ENCODE peak calls at places on chromosomes 2 and 18, in five cellular contexts. H is GM12878, O is HL-60, M is heart right ventricle, Y is uterus. J is an unnamed sample.

GRCh38 chr2:104790901-104791495 is 62.9 kb upstream of the POU3F3 start:
- DNase-seq in Y (no peak), H (no peak), O (no peak), M (no peak), J (no peak)

GRCh38 chr18:50816767-50817166 is 3.0 kb downstream of the MRO start:
- DNase-seq in H (no peak), M (no peak), Y (no peak), O (no peak), J (no peak)

GRCh38 chr2:213763358-213763757 is 479.1 kb downstream of the SPAG16 start:
- DNase-seq in O (no peak), M (no peak), H (no peak), Y (no peak), J (no peak)

GRCh38 chr2:221444106-221444505 is 128.0 kb downstream of the EPHA4 start:
- DNase-seq in O (no peak), M (peak; percentile 48), H (no peak), Y (no peak), J (no peak)

GRCh38 chr2:43051316-43051715 is 175.1 kb downstream of the ZFP36L2 start:
- DNase-seq in Y (no peak), H (no peak), O (no peak), M (no peak), J (peak; percentile 34)

GRCh38 chr2:226615891-226616290 is 183.7 kb downstream of the IRS1 start:
- DNase-seq in Y (no peak), M (no peak), H (no peak), O (no peak), J (no peak)

GRCh38 chr2:171081649-171082111 is 79.0 kb downstream of the TLK1 start:
- DNase-seq in H (no peak), M (no peak), Y (no peak), O (no peak), J (no peak)

GRCh38 chr18:55309249-55309648 is 278.7 kb downstream of the TCF4 start:
- DNase-seq in O (no peak), H (no peak), Y (no peak), M (no peak), J (no peak)

GRCh38 chr18:7576685-7577084 is 9.6 kb downstream of the PTPRM start:
- DNase-seq in H (no peak), M (no peak), O (no peak), Y (no peak), J (no peak)

GRCh38 chr18:56085561-56085960 is 497.6 kb upstream of the TCF4 start:
- DNase-seq in M (no peak), O (no peak), Y (peak; percentile 73), H (no peak), J (no peak)

GRCh38 chr2:19754907-19755306 is 146.9 kb downstream of the TTC32 start:
- DNase-seq in Y (no peak), H (no peak), O (no peak), M (no peak), J (no peak)

GRCh38 chr2:98794214-98794810 is 63.4 kb upstream of the MGAT4A start:
- DNase-seq in M (no peak), H (no peak), O (no peak), Y (no peak), J (no peak)

GRCh38 chr18:54684786-54685185 is 93.7 kb downstream of the DYNAP start:
- DNase-seq in Y (no peak), H (no peak), M (no peak), O (no peak), J (no peak)

GRCh38 chr2:38462121-38462634 is 85.1 kb upstream of the ATL2 start:
- DNase-seq in Y (peak; percentile 84), H (no peak), M (no peak), O (peak; percentile 20), J (no peak)

GRCh38 chr18:12766986-12767433 is 64.2 kb downstream of the PSMG2 start:
- DNase-seq in Y (no peak), O (no peak), H (no peak), M (no peak), J (no peak)

GRCh38 chr2:60708630-60709320 is 47.3 kb upstream of the PAPOLG start:
- DNase-seq in O (no peak), Y (no peak), H (no peak), M (no peak), J (no peak)

GRCh38 chr2:212271583-212271982 is 267.0 kb downstream of the ERBB4 start:
- DNase-seq in H (no peak), O (no peak), Y (no peak), M (no peak), J (no peak)

GRCh38 chr2:187593697-187594096 is 39.5 kb upstream of the TFPI start:
- DNase-seq in O (no peak), Y (no peak), H (no peak), M (no peak), J (no peak)

GRCh38 chr18:24270358-24270936 is 127.2 kb downstream of the OSBPL1A start:
- DNase-seq in M (no peak), H (no peak), O (no peak), Y (no peak), J (no peak)

GRCh38 chr2:20232837-20233207 is 7.9 kb upstream of the SDC1 start:
- DNase-seq in O (no peak), M (no peak), H (no peak), Y (no peak), J (no peak)

GRCh38 chr18:74775239-74775638 is 177.6 kb downstream of the ZNF407 start:
- DNase-seq in O (no peak), M (no peak), H (no peak), Y (no peak), J (no peak)

GRCh38 chr18:2958819-2959298 is 54.1 kb downstream of the LPIN2 start:
- DNase-seq in H (no peak), Y (peak; percentile 53), M (no peak), O (peak; percentile 58), J (no peak)

GRCh38 chr2:169727065-169727464 is 6.6 kb upstream of the KLHL23 start:
- DNase-seq in Y (no peak), M (no peak), O (no peak), H (no peak), J (no peak)

GRCh38 chr18:62954341-62954740 is 239.0 kb downstream of the PHLPP1 start:
- DNase-seq in O (no peak), M (no peak), H (no peak), Y (no peak), J (no peak)

GRCh38 chr18:61581578-61582204 is 248.5 kb downstream of the CDH20 start:
- DNase-seq in H (no peak), Y (peak; percentile 78), M (peak; percentile 77), O (peak; percentile 22), J (peak; percentile 81)

GRCh38 chr2:191678437-191679110 is 638 bp downstream of the NABP1 start:
- DNase-seq in Y (peak; percentile 60), M (peak; percentile 39), H (no peak), O (no peak), J (peak; percentile 77)
- H3K27ac ChIP-seq in Y (peak overlapping the region; percentile 83), M (peak overlapping the region; percentile 86), H (peak overlapping the region; percentile 89), O (peak overlapping the region; percentile 91), J (peak overlapping the region; percentile 96)

DNA sequence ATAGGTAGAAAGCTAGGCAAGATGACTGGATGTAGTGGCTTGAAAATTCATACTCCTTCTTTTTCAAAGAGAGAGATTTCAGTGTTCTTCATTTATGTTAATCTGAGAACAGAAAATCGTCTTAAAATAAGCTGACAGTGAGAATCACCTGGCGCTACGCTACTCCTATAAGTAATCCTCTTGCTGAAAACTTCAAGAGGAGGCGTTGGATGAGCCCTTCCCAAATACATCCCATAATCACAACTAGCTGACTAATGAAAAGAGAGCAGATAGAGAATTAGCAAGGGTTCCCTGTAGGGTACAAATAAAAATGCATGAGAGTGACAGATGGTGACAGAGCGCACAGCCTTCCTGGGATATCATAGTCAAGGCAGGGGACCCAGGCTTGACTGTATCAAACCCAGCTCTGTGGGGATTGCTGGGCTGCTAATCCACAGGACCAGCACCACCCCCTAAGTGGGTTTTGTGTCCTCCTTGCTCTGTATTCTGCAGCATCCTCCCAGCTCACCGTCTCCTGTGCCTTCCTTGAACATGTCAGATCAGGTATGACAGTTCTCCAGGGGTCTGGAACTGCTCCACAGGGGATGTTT is 280.2 kb downstream of the SP3 start:
- DNase-seq in M (no peak), H (no peak), O (no peak), Y (no peak), J (no peak)
- H3K27ac ChIP-seq in M (no peak overlapping the region), H (no peak overlapping the region), O (no peak overlapping the region), Y (no peak overlapping the region), J (no peak overlapping the region)

GRCh38 chr2:126425943-126426342 is 230.0 kb upstream of the GYPC start:
- DNase-seq in Y (no peak), O (no peak), M (no peak), H (no peak), J (no peak)

DNA sequence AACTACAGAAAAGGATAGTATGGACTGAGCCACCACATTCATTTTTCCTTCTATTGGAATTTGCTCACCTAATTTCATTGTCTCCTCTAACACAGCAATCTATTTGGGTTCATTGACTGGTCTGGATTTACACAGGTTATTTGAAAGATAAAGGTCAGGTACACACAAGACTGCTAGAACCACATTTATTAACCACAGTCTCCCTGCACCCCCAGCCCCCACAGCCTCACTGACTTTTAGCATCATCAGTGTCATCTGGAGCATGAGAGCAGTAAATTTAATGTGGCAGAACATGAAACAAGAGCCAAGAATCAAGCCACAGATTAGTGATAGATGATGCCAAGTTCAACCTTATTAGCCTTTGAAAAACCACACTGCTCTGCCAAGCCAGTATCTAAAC is 226.8 kb upstream of the GYPC start:
- DNase-seq in H (no peak), Y (no peak), O (no peak), M (no peak), J (no peak)
- H3K27ac ChIP-seq in H (no peak overlapping the region), Y (no peak overlapping the region), O (no peak overlapping the region), M (no peak overlapping the region), J (no peak overlapping the region)

GRCh38 chr2:46802665-46803550 is 112.7 kb downstream of the MCFD2 start:
- DNase-seq in M (no peak), O (no peak), Y (no peak), H (no peak), J (no peak)

GRCh38 chr2:46800218-46800617 is 115.4 kb downstream of the MCFD2 start:
- DNase-seq in H (no peak), M (no peak), Y (no peak), O (no peak), J (no peak)

GRCh38 chr2:46800625-46801024 is 115.0 kb downstream of the MCFD2 start:
- DNase-seq in O (no peak), Y (no peak), H (no peak), M (no peak), J (no peak)

GRCh38 chr2:46803551-46803885 is 112.1 kb downstream of the MCFD2 start:
- DNase-seq in O (no peak), Y (no peak), M (no peak), H (no peak), J (no peak)

DNA sequence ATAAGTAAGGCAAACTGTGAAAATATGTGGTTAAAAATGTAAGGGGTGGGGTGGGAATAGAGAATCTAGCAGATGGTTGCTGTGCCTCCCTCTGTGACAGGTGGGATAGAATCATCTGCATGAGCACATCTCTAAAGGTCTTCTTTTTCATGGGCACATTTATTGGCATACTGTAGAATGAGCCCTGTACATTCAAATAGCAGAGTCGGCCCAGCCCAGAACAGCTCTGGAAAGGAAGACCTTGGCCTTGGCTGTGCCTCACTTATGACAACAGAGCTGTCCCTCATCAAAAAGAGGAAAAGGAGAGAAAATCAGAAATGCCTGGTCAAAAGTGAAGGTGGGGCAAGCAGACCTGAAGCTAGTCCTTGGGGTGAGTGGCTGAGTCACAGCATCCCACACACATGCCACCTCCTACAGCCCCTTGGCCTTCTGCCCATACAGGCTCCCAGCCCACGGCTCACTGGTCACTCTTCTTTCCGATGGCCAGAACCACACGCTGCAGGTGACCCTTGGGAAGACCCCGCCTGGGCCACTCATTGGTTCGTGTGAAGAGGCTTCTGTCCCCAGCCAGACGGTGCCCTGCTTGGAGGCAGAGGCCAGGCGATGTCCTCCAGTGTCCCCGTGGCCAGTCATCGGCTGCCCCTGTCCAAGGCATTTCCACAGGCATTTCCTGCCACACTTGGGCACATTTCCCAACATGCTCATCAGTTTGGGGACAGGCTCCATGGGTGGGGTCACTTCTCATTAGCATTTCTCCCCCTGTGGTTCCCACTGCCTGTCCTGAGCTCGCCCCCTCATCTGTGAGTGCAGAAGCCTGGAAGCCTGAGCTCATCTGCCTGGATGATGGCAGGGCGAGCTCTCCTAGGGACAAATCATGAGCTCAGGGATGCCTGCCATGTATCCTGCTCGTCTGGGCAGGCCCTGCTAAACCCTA is 113.6 kb downstream of the MCFD2 start:
- DNase-seq in O (no peak), H (no peak), M (no peak), Y (no peak), J (no peak)
- H3K27ac ChIP-seq in O (no peak overlapping the region), H (no peak overlapping the region), M (no peak overlapping the region), Y (no peak overlapping the region), J (no peak overlapping the region)

J was measured in psoas muscle.